ENCODE peak calls at places on chromosomes 2 and 18, in four cellular contexts. U is GDM1, A is mesenchymal stem cell, Y is BJ. T is an unnamed sample.

GRCh38 chr2:85785027-85785822 is 31.4 kb downstream of the ATOH8 start:
- DNase-seq in A (peak), U (peak), Y (peak), T (no peak)

GRCh38 chr2:80168037-80168436 is 136.5 kb downstream of the LRRTM1 start:
- DNase-seq in U (no peak), A (no peak), Y (no peak), T (no peak)

GRCh38 chr2:208311954-208312353 is 45.9 kb downstream of the PIKFYVE start:
- DNase-seq in U (no peak), Y (no peak), A (no peak), T (no peak)

GRCh38 chr2:121257476-121257831 is 27.5 kb downstream of the TFCP2L1 start:
- DNase-seq in Y (no peak), U (peak), A (no peak), T (no peak)

GRCh38 chr18:6928359-6928758 is 189.2 kb downstream of the LAMA1 start:
- DNase-seq in U (no peak), Y (no peak), A (no peak), T (no peak)

GRCh38 chr2:43018179-43019024 is 208.0 kb downstream of the ZFP36L2 start:
- DNase-seq in U (no peak), Y (no peak), A (peak), T (peak)

GRCh38 chr2:239118675-239119211 is 270.9 kb downstream of the TWIST2 start:
- DNase-seq in U (no peak), A (no peak), Y (no peak), T (no peak)

GRCh38 chr2:25274868-25275574 is 66.7 kb downstream of the DNMT3A start:
- DNase-seq in Y (no peak), U (peak), A (no peak), T (peak)

GRCh38 chr2:63050916-63051794 is 525 bp downstream of the OTX1 start:
- DNase-seq in A (peak), U (peak), Y (no peak), T (peak)

T was measured in Kasumi-1.